ENCODE peak calls at places on chromosome 5, in eight cellular contexts. One of them, this sample, is unnamed.

GRCh38 chr5:176787676-176788075 is 22.7 kb upstream of the UNC5A start:
- DNase-seq in T-helper 17 cell: no peak
- DNase-seq in iris pigment epithelial cell: no peak
- DNase-seq in brain microvascular endothelial cell: no peak
- DNase-seq in NCI-H2171 treated with DMSO at 0.1 percent for 48 hours: no peak
- DNase-seq in kidney glomerular epithelial cell: no peak
- DNase-seq in H1: no peak
- DNase-seq in aorta: no peak
- DNase-seq in this sample: no peak

GRCh38 chr5:157574456-157575095 is 999 bp downstream of the ADAM19 start:
- DNase-seq in H1: no peak
- DNase-seq in brain microvascular endothelial cell: no peak
- DNase-seq in kidney glomerular epithelial cell: no peak
- DNase-seq in T-helper 17 cell: no peak
- DNase-seq in aorta: peak; percentile 86
- DNase-seq in NCI-H2171 treated with DMSO at 0.1 percent for 48 hours: no peak
- DNase-seq in iris pigment epithelial cell: peak; percentile 40
- DNase-seq in this sample: no peak

GRCh38 chr5:77407152-77407551 is 85.0 kb downstream of the WDR41 start:
- DNase-seq in aorta: no peak
- DNase-seq in iris pigment epithelial cell: no peak
- DNase-seq in NCI-H2171 treated with DMSO at 0.1 percent for 48 hours: no peak
- DNase-seq in H1: no peak
- DNase-seq in brain microvascular endothelial cell: no peak
- DNase-seq in kidney glomerular epithelial cell: no peak
- DNase-seq in T-helper 17 cell: no peak
- DNase-seq in this sample: no peak

GRCh38 chr5:10145922-10146321 is 103.8 kb downstream of the ATPSCKMT start:
- DNase-seq in NCI-H2171 treated with DMSO at 0.1 percent for 48 hours: peak; percentile 45
- DNase-seq in brain microvascular endothelial cell: peak; percentile 46
- DNase-seq in T-helper 17 cell: no peak
- DNase-seq in kidney glomerular epithelial cell: peak; percentile 25
- DNase-seq in H1: no peak
- DNase-seq in iris pigment epithelial cell: peak; percentile 59
- DNase-seq in aorta: no peak
- DNase-seq in this sample: no peak

GRCh38 chr5:111013011-111013410 is 58.5 kb upstream of the TSLP start:
- DNase-seq in NCI-H2171 treated with DMSO at 0.1 percent for 48 hours: no peak
- DNase-seq in iris pigment epithelial cell: peak; percentile 30
- DNase-seq in T-helper 17 cell: no peak
- DNase-seq in H1: no peak
- DNase-seq in brain microvascular endothelial cell: peak; percentile 4
- DNase-seq in kidney glomerular epithelial cell: no peak
- DNase-seq in aorta: no peak
- DNase-seq in this sample: no peak

GRCh38 chr5:1793966-1794895 is 5.4 kb downstream of the MRPL36 start:
- DNase-seq in brain microvascular endothelial cell: peak; percentile 98
- DNase-seq in T-helper 17 cell: no peak
- DNase-seq in iris pigment epithelial cell: peak; percentile 98
- DNase-seq in H1: no peak
- DNase-seq in aorta: peak; percentile 73
- DNase-seq in NCI-H2171 treated with DMSO at 0.1 percent for 48 hours: no peak
- DNase-seq in kidney glomerular epithelial cell: no peak
- DNase-seq in this sample: no peak

GRCh38 chr5:141084487-141084989 is 9.9 kb upstream of the PCDHB2 start:
- DNase-seq in iris pigment epithelial cell: peak; percentile 22
- DNase-seq in T-helper 17 cell: peak; percentile 11
- DNase-seq in kidney glomerular epithelial cell: peak; percentile 66
- DNase-seq in NCI-H2171 treated with DMSO at 0.1 percent for 48 hours: no peak
- DNase-seq in H1: peak; percentile 44
- DNase-seq in aorta: no peak
- DNase-seq in brain microvascular endothelial cell: peak; percentile 12
- DNase-seq in this sample: peak; percentile 6

GRCh38 chr5:135468541-135468940 is 16.4 kb upstream of the TIFAB start:
- DNase-seq in aorta: peak; percentile 44
- DNase-seq in NCI-H2171 treated with DMSO at 0.1 percent for 48 hours: no peak
- DNase-seq in brain microvascular endothelial cell: no peak
- DNase-seq in H1: no peak
- DNase-seq in iris pigment epithelial cell: no peak
- DNase-seq in kidney glomerular epithelial cell: no peak
- DNase-seq in T-helper 17 cell: no peak
- DNase-seq in this sample: no peak

GRCh38 chr5:157342822-157343402 is 77.0 kb downstream of the CYFIP2 start:
- DNase-seq in aorta: no peak
- DNase-seq in iris pigment epithelial cell: peak; percentile 37
- DNase-seq in brain microvascular endothelial cell: peak; percentile 26
- DNase-seq in T-helper 17 cell: no peak
- DNase-seq in kidney glomerular epithelial cell: no peak
- DNase-seq in H1: no peak
- DNase-seq in NCI-H2171 treated with DMSO at 0.1 percent for 48 hours: no peak
- DNase-seq in this sample: no peak

GRCh38 chr5:38467353-38468040 is 88.9 kb downstream of the LIFR start:
- DNase-seq in brain microvascular endothelial cell: no peak
- DNase-seq in NCI-H2171 treated with DMSO at 0.1 percent for 48 hours: no peak
- DNase-seq in aorta: peak; percentile 92
- DNase-seq in iris pigment epithelial cell: peak; percentile 48
- DNase-seq in H1: no peak
- DNase-seq in T-helper 17 cell: no peak
- DNase-seq in kidney glomerular epithelial cell: peak; percentile 31
- DNase-seq in this sample: no peak

GRCh38 chr5:155512302-155512701 is 498.7 kb downstream of the KIF4B start:
- DNase-seq in brain microvascular endothelial cell: no peak
- DNase-seq in aorta: no peak
- DNase-seq in iris pigment epithelial cell: no peak
- DNase-seq in H1: peak; percentile 7
- DNase-seq in kidney glomerular epithelial cell: no peak
- DNase-seq in NCI-H2171 treated with DMSO at 0.1 percent for 48 hours: no peak
- DNase-seq in T-helper 17 cell: no peak
- DNase-seq in this sample: no peak

GRCh38 chr5:143657814-143658395 is 154.1 kb upstream of the HMHB1 start:
- DNase-seq in NCI-H2171 treated with DMSO at 0.1 percent for 48 hours: peak; percentile 54
- DNase-seq in H1: no peak
- DNase-seq in brain microvascular endothelial cell: no peak
- DNase-seq in iris pigment epithelial cell: no peak
- DNase-seq in T-helper 17 cell: no peak
- DNase-seq in kidney glomerular epithelial cell: no peak
- DNase-seq in aorta: no peak
- DNase-seq in this sample: no peak

GRCh38 chr5:72470817-72471216 is 36.4 kb downstream of the ZNF366 start:
- DNase-seq in iris pigment epithelial cell: no peak
- DNase-seq in kidney glomerular epithelial cell: peak; percentile 66
- DNase-seq in H1: no peak
- DNase-seq in brain microvascular endothelial cell: peak; percentile 27
- DNase-seq in aorta: no peak
- DNase-seq in NCI-H2171 treated with DMSO at 0.1 percent for 48 hours: no peak
- DNase-seq in T-helper 17 cell: no peak
- DNase-seq in this sample: no peak

GRCh38 chr5:136780518-136780917 is 415.2 kb upstream of the TRPC7 start:
- DNase-seq in T-helper 17 cell: no peak
- DNase-seq in kidney glomerular epithelial cell: no peak
- DNase-seq in brain microvascular endothelial cell: no peak
- DNase-seq in aorta: no peak
- DNase-seq in iris pigment epithelial cell: no peak
- DNase-seq in H1: no peak
- DNase-seq in NCI-H2171 treated with DMSO at 0.1 percent for 48 hours: no peak
- DNase-seq in this sample: no peak